ENCODE peak calls at places on chromosomes 13 and 19, in four cellular contexts. Y, J, M and D are unnamed samples.

GRCh38 chr19:49224856-49225255 is 67.3 kb downstream of the TRPM4 start:
- DNase-seq in Y (peak; percentile 52), J (no peak), M (peak; percentile 55), D (peak; percentile 70)

GRCh38 chr13:21556051-21556450 is 47.9 kb downstream of the MICU2 start:
- DNase-seq in Y (no peak), J (no peak), M (no peak), D (no peak)

GRCh38 chr19:55253842-55254624 is 4.8 kb downstream of the PPP6R1 start:
- DNase-seq in Y (no peak), J (peak; percentile 77), M (no peak), D (no peak)

GRCh38 chr13:82717249-82717648 is 1165.0 kb downstream of the SLITRK1 start:
- DNase-seq in Y (no peak), J (no peak), M (no peak), D (no peak)

GRCh38 chr19:45952691-45953505 is 20.8 kb downstream of the NOVA2 start:
- DNase-seq in Y (peak; percentile 89), J (no peak), M (no peak), D (peak; percentile 85)

GRCh38 chr19:49567722-49568454 is 12.5 kb downstream of the NOSIP start:
- DNase-seq in Y (peak; percentile 50), J (no peak), M (no peak), D (no peak)

GRCh38 chr19:45305421-45305820 is 17.3 kb downstream of the CKM start:
- DNase-seq in Y (no peak), J (no peak), M (peak; percentile 20), D (no peak)

GRCh38 chr13:44758595-44759221 is 182.6 kb upstream of the TSC22D1 start:
- DNase-seq in Y (no peak), J (no peak), M (peak; percentile 22), D (no peak)

GRCh38 chr13:39672378-39673132 is 17.1 kb downstream of the COG6 start:
- DNase-seq in Y (no peak), J (no peak), M (no peak), D (no peak)

GRCh38 chr13:43426355-43426754 is 360.4 kb downstream of the ENOX1 start:
- DNase-seq in Y (no peak), J (no peak), M (no peak), D (no peak)

GRCh38 chr13:37446503-37446902 is 152.1 kb downstream of the POSTN start:
- DNase-seq in Y (no peak), J (no peak), M (no peak), D (no peak)

GRCh38 chr13:20512042-20512683 is 13.5 kb downstream of the CRYL1 start:
- DNase-seq in Y (no peak), J (no peak), M (no peak), D (no peak)
- TF ChIP-seq SP1 in Y (no peak), J (no peak), M (no peak), D (no peak)

DNA sequence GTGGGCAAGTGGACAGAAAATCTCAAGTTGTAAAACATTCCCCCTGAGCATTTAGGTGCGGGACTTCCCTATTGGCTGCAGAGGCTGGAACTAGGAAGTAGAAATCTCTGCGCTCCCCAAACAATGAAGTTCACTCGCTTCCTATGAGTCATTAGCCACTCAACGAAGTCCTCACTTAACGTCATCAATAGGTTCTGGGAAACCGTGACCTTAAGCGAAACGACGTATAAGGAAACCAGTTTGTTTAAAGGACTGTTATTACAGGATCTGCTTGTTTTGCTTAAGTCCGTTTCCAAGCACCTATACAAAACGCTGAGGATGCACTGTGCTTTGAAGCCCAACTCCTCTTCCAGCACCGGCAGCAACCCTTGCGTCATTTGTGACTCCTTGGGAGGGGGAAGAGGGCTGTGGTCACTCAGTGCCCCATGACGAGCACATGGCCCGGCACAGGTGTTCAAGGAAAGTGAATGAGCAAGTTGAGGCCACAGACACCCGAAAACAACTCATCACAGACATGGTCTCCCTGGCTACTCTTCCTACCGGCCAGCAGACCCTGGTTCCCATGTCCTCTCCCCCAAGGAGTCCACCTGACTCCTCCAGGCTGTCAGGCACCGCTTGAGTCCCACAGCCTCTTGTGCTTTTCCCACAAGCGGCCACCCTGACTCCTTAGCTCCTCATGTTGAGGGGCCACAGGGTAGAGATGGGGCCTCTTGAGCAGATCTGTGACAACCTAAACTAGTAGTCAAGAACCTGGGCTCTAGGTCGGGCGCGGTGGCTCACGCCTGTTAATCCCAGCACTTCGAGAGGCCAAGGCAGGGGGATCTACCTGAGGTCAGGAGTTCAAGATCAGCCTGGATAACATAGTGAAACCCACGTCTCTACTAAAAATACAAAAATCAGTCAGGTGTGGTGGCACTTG is 4.8 kb downstream of the RPS16 start:
- DNase-seq in Y (peak; percentile 46), J (no peak), M (peak; percentile 71), D (no peak)
- TF ChIP-seq FOXM1 in Y (no peak), J (peak; percentile 53), M (no peak), D (no peak)

GRCh38 chr13:48437381-48437780 is 24.5 kb upstream of the LPAR6 start:
- DNase-seq in Y (no peak), J (no peak), M (no peak), D (no peak)
- TF ChIP-seq SP1 in Y (no peak), J (no peak), M (no peak), D (no peak)

DNA sequence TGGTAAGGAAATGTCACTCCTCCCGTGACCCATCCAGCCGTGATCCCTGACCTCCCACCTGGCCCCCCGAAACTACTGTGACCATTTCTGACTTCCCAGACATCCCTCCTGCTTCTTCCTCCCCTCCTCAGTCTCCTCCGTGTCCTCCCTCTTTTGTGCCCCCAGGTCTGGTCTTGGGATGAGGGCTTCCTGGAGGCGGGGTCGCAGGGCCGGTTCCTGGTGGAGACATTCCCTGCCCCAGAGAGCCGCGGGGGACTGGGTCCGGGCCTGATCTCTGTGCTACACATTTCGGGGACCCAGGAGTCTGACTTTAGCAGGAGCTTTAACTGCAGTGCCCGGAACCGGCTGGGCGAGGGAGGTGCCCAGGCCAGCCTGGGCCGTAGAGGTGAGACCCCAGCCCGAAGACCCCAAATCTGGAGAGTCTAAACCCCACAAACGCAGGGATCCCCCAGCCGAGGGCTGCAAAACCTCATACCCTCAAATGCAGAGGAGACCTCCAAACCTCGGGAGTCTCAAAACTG is 5.0 kb downstream of the KIRREL2 start:
- DNase-seq in Y (no peak), J (no peak), M (no peak), D (no peak)
- TF ChIP-seq FOXM1 in Y (no peak), J (no peak), M (no peak), D (no peak)

DNA sequence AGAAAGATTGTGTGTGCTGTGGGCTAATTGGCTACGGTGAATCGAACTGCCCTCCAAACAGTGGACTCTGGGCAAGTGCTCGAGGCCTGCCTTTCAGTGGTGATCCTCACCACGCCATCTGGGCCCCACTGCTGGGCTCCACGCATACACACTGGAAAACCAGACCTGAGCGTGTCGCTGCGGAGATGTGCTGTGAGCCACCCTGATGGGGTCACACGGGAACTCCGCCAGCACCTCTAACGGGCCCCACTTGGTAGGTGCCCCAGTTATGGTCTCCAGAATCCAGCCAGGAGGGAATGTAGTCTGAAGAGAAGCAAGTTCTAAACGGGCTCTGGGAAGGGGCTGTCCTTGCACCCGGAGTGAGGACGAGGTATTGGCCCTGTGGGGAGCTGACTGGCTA is 39.3 kb downstream of the C13orf46 start:
- DNase-seq in Y (no peak), J (no peak), M (no peak), D (no peak)
- TF ChIP-seq SP1 in Y (no peak), J (no peak), M (no peak), D (no peak)

GRCh38 chr19:8638078-8638619 is 7.7 kb downstream of the NFILZ start:
- DNase-seq in Y (no peak), J (no peak), M (peak; percentile 71), D (no peak)
- TF ChIP-seq FOXM1 in Y (no peak), J (no peak), M (no peak), D (no peak)

GRCh38 chr19:46985532-46986415 is 33.9 kb upstream of the NPAS1 start:
- DNase-seq in Y (no peak), J (no peak), M (peak; percentile 23), D (no peak)
- TF ChIP-seq SP1 in Y (no peak), J (no peak), M (no peak), D (no peak)

GRCh38 chr19:16225279-16226183 is 27.8 kb downstream of the AP1M1 start:
- DNase-seq in Y (no peak), J (no peak), M (no peak), D (no peak)
- TF ChIP-seq FOXM1 in Y (no peak), J (no peak), M (no peak), D (no peak)

GRCh38 chr13:71842003-71842402 is 25.0 kb downstream of the DACH1 start:
- DNase-seq in Y (no peak), J (no peak), M (no peak), D (no peak)
- TF ChIP-seq SP1 in Y (no peak), J (no peak), M (no peak), D (no peak)

GRCh38 chr19:58554494-58555368 is at the start of gene CHMP2A:
- DNase-seq in Y (peak; percentile 89), J (peak; percentile 85), M (peak; percentile 84), D (peak; percentile 89)
- TF ChIP-seq FOXM1 in Y (no peak), J (no peak), M (no peak), D (no peak)